ENCODE peak calls at places on chromosomes 11 and 22, in nine cellular contexts. One of them, this sample, is unnamed.

GRCh38 chr11:134404485-134405341 is 7.3 kb downstream of the B3GAT1 start:
- DNase-seq in NCI-H1930: no peak
- DNase-seq in left cardiac atrium: no peak
- DNase-seq in activated naive CD4-positive, alpha-beta T cell: no peak
- DNase-seq in activated T-helper 1 cell treated with anti-CD3 and anti-CD28 coated beads, Interleukin-12 subunit alpha, Interleukin-12 subunit beta, Interleukin-2, Interleukin-4 antibody, amounts not matched to agents 30 ng/mL and 10 ng/mL and 1 ng/mL, durations not matched to agents 14 hours and 24 hours and 36 hours: no peak
- DNase-seq in T-helper 1 cell: no peak
- DNase-seq in heart left ventricle: no peak
- DNase-seq in substantia nigra: no peak
- DNase-seq in MCF 10A: no peak
- DNase-seq in this sample: no peak

GRCh38 chr11:104968856-104969776 is 742 bp upstream of the CASP4 start:
- DNase-seq in heart left ventricle: peak; percentile 36
- DNase-seq in left cardiac atrium: peak; percentile 46
- DNase-seq in T-helper 1 cell: no peak
- DNase-seq in NCI-H1930: no peak
- DNase-seq in substantia nigra: no peak
- DNase-seq in activated T-helper 1 cell treated with anti-CD3 and anti-CD28 coated beads, Interleukin-12 subunit alpha, Interleukin-12 subunit beta, Interleukin-2, Interleukin-4 antibody, amounts not matched to agents 30 ng/mL and 10 ng/mL and 1 ng/mL, durations not matched to agents 14 hours and 24 hours and 36 hours: no peak
- DNase-seq in MCF 10A: no peak
- DNase-seq in activated naive CD4-positive, alpha-beta T cell: no peak
- DNase-seq in this sample: peak; percentile 44

GRCh38 chr22:43228863-43229262 is 41.9 kb upstream of the TTLL12 start:
- DNase-seq in NCI-H1930: no peak
- DNase-seq in MCF 10A: no peak
- DNase-seq in heart left ventricle: no peak
- DNase-seq in activated naive CD4-positive, alpha-beta T cell: no peak
- DNase-seq in left cardiac atrium: no peak
- DNase-seq in substantia nigra: no peak
- DNase-seq in activated T-helper 1 cell treated with anti-CD3 and anti-CD28 coated beads, Interleukin-12 subunit alpha, Interleukin-12 subunit beta, Interleukin-2, Interleukin-4 antibody, amounts not matched to agents 30 ng/mL and 10 ng/mL and 1 ng/mL, durations not matched to agents 14 hours and 24 hours and 36 hours: no peak
- DNase-seq in T-helper 1 cell: no peak
- DNase-seq in this sample: no peak

GRCh38 chr11:117924631-117925170 is 4.5 kb downstream of the TMPRSS13 start:
- DNase-seq in activated naive CD4-positive, alpha-beta T cell: no peak
- DNase-seq in MCF 10A: no peak
- DNase-seq in left cardiac atrium: peak; percentile 1
- DNase-seq in NCI-H1930: no peak
- DNase-seq in activated T-helper 1 cell treated with anti-CD3 and anti-CD28 coated beads, Interleukin-12 subunit alpha, Interleukin-12 subunit beta, Interleukin-2, Interleukin-4 antibody, amounts not matched to agents 30 ng/mL and 10 ng/mL and 1 ng/mL, durations not matched to agents 14 hours and 24 hours and 36 hours: no peak
- DNase-seq in substantia nigra: no peak
- DNase-seq in T-helper 1 cell: no peak
- DNase-seq in heart left ventricle: no peak
- DNase-seq in this sample: no peak

GRCh38 chr11:76568144-76568543 is 102.4 kb downstream of the LRRC32 start:
- DNase-seq in heart left ventricle: no peak
- DNase-seq in MCF 10A: no peak
- DNase-seq in substantia nigra: no peak
- DNase-seq in activated naive CD4-positive, alpha-beta T cell: no peak
- DNase-seq in NCI-H1930: no peak
- DNase-seq in activated T-helper 1 cell treated with anti-CD3 and anti-CD28 coated beads, Interleukin-12 subunit alpha, Interleukin-12 subunit beta, Interleukin-2, Interleukin-4 antibody, amounts not matched to agents 30 ng/mL and 10 ng/mL and 1 ng/mL, durations not matched to agents 14 hours and 24 hours and 36 hours: no peak
- DNase-seq in left cardiac atrium: no peak
- DNase-seq in T-helper 1 cell: no peak
- DNase-seq in this sample: no peak

GRCh38 chr22:20549232-20549841 is 41.9 kb downstream of the MED15 start:
- DNase-seq in NCI-H1930: no peak
- DNase-seq in activated naive CD4-positive, alpha-beta T cell: no peak
- DNase-seq in T-helper 1 cell: peak; percentile 50
- DNase-seq in MCF 10A: no peak
- DNase-seq in substantia nigra: no peak
- DNase-seq in heart left ventricle: no peak
- DNase-seq in activated T-helper 1 cell treated with anti-CD3 and anti-CD28 coated beads, Interleukin-12 subunit alpha, Interleukin-12 subunit beta, Interleukin-2, Interleukin-4 antibody, amounts not matched to agents 30 ng/mL and 10 ng/mL and 1 ng/mL, durations not matched to agents 14 hours and 24 hours and 36 hours: peak; percentile 29
- DNase-seq in left cardiac atrium: peak; percentile 57
- DNase-seq in this sample: no peak

GRCh38 chr11:69249086-69249640 is 44.8 kb upstream of the MYEOV start:
- DNase-seq in activated naive CD4-positive, alpha-beta T cell: no peak
- DNase-seq in activated T-helper 1 cell treated with anti-CD3 and anti-CD28 coated beads, Interleukin-12 subunit alpha, Interleukin-12 subunit beta, Interleukin-2, Interleukin-4 antibody, amounts not matched to agents 30 ng/mL and 10 ng/mL and 1 ng/mL, durations not matched to agents 14 hours and 24 hours and 36 hours: no peak
- DNase-seq in heart left ventricle: no peak
- DNase-seq in T-helper 1 cell: no peak
- DNase-seq in NCI-H1930: no peak
- DNase-seq in substantia nigra: no peak
- DNase-seq in left cardiac atrium: no peak
- DNase-seq in MCF 10A: no peak
- DNase-seq in this sample: no peak

GRCh38 chr22:36770116-36770945 is 5.6 kb downstream of the IFT27 start:
- DNase-seq in left cardiac atrium: no peak
- DNase-seq in T-helper 1 cell: no peak
- DNase-seq in heart left ventricle: no peak
- DNase-seq in substantia nigra: no peak
- DNase-seq in NCI-H1930: no peak
- DNase-seq in activated T-helper 1 cell treated with anti-CD3 and anti-CD28 coated beads, Interleukin-12 subunit alpha, Interleukin-12 subunit beta, Interleukin-2, Interleukin-4 antibody, amounts not matched to agents 30 ng/mL and 10 ng/mL and 1 ng/mL, durations not matched to agents 14 hours and 24 hours and 36 hours: no peak
- DNase-seq in MCF 10A: no peak
- DNase-seq in activated naive CD4-positive, alpha-beta T cell: no peak
- DNase-seq in this sample: no peak

GRCh38 chr11:103433380-103433779 is 324.2 kb downstream of the DYNC2H1 start:
- DNase-seq in substantia nigra: no peak
- DNase-seq in activated T-helper 1 cell treated with anti-CD3 and anti-CD28 coated beads, Interleukin-12 subunit alpha, Interleukin-12 subunit beta, Interleukin-2, Interleukin-4 antibody, amounts not matched to agents 30 ng/mL and 10 ng/mL and 1 ng/mL, durations not matched to agents 14 hours and 24 hours and 36 hours: no peak
- DNase-seq in activated naive CD4-positive, alpha-beta T cell: no peak
- DNase-seq in NCI-H1930: no peak
- DNase-seq in MCF 10A: peak; percentile 80
- DNase-seq in left cardiac atrium: no peak
- DNase-seq in T-helper 1 cell: no peak
- DNase-seq in heart left ventricle: no peak
- DNase-seq in this sample: no peak

GRCh38 chr11:102630598-102631448 is 5.7 kb upstream of the MMP20 start:
- DNase-seq in substantia nigra: no peak
- DNase-seq in left cardiac atrium: no peak
- DNase-seq in NCI-H1930: no peak
- DNase-seq in heart left ventricle: no peak
- DNase-seq in activated naive CD4-positive, alpha-beta T cell: no peak
- DNase-seq in activated T-helper 1 cell treated with anti-CD3 and anti-CD28 coated beads, Interleukin-12 subunit alpha, Interleukin-12 subunit beta, Interleukin-2, Interleukin-4 antibody, amounts not matched to agents 30 ng/mL and 10 ng/mL and 1 ng/mL, durations not matched to agents 14 hours and 24 hours and 36 hours: no peak
- DNase-seq in MCF 10A: no peak
- DNase-seq in T-helper 1 cell: no peak
- DNase-seq in this sample: no peak

GRCh38 chr11:85114786-85115185 is 512.4 kb downstream of the DLG2 start:
- DNase-seq in left cardiac atrium: no peak
- DNase-seq in NCI-H1930: no peak
- DNase-seq in activated naive CD4-positive, alpha-beta T cell: no peak
- DNase-seq in MCF 10A: no peak
- DNase-seq in activated T-helper 1 cell treated with anti-CD3 and anti-CD28 coated beads, Interleukin-12 subunit alpha, Interleukin-12 subunit beta, Interleukin-2, Interleukin-4 antibody, amounts not matched to agents 30 ng/mL and 10 ng/mL and 1 ng/mL, durations not matched to agents 14 hours and 24 hours and 36 hours: no peak
- DNase-seq in T-helper 1 cell: no peak
- DNase-seq in heart left ventricle: no peak
- DNase-seq in substantia nigra: no peak
- DNase-seq in this sample: no peak

GRCh38 chr11:8080674-8081590 is at the start of gene TUB:
- DNase-seq in left cardiac atrium: peak; percentile 41
- DNase-seq in MCF 10A: no peak
- DNase-seq in substantia nigra: no peak
- DNase-seq in T-helper 1 cell: no peak
- DNase-seq in activated naive CD4-positive, alpha-beta T cell: no peak
- DNase-seq in NCI-H1930: peak; percentile 44
- DNase-seq in heart left ventricle: no peak
- DNase-seq in activated T-helper 1 cell treated with anti-CD3 and anti-CD28 coated beads, Interleukin-12 subunit alpha, Interleukin-12 subunit beta, Interleukin-2, Interleukin-4 antibody, amounts not matched to agents 30 ng/mL and 10 ng/mL and 1 ng/mL, durations not matched to agents 14 hours and 24 hours and 36 hours: no peak
- DNase-seq in this sample: peak; percentile 56

GRCh38 chr11:17411418-17411817 is 23.0 kb upstream of the KCNJ11 start:
- DNase-seq in activated T-helper 1 cell treated with anti-CD3 and anti-CD28 coated beads, Interleukin-12 subunit alpha, Interleukin-12 subunit beta, Interleukin-2, Interleukin-4 antibody, amounts not matched to agents 30 ng/mL and 10 ng/mL and 1 ng/mL, durations not matched to agents 14 hours and 24 hours and 36 hours: no peak
- DNase-seq in MCF 10A: no peak
- DNase-seq in heart left ventricle: no peak
- DNase-seq in NCI-H1930: no peak
- DNase-seq in T-helper 1 cell: no peak
- DNase-seq in substantia nigra: no peak
- DNase-seq in activated naive CD4-positive, alpha-beta T cell: no peak
- DNase-seq in left cardiac atrium: no peak
- DNase-seq in this sample: no peak

GRCh38 chr11:111565111-111565720 is 24.7 kb downstream of the LAYN start:
- DNase-seq in substantia nigra: no peak
- DNase-seq in T-helper 1 cell: peak; percentile 29
- DNase-seq in left cardiac atrium: peak; percentile 48
- DNase-seq in NCI-H1930: peak; percentile 45
- DNase-seq in activated T-helper 1 cell treated with anti-CD3 and anti-CD28 coated beads, Interleukin-12 subunit alpha, Interleukin-12 subunit beta, Interleukin-2, Interleukin-4 antibody, amounts not matched to agents 30 ng/mL and 10 ng/mL and 1 ng/mL, durations not matched to agents 14 hours and 24 hours and 36 hours: peak; percentile 28
- DNase-seq in heart left ventricle: peak; percentile 48
- DNase-seq in MCF 10A: peak; percentile 75
- DNase-seq in activated naive CD4-positive, alpha-beta T cell: no peak
- DNase-seq in this sample: peak; percentile 42

GRCh38 chr22:31248965-31249940 is 37.2 kb downstream of the LIMK2 start:
- DNase-seq in activated T-helper 1 cell treated with anti-CD3 and anti-CD28 coated beads, Interleukin-12 subunit alpha, Interleukin-12 subunit beta, Interleukin-2, Interleukin-4 antibody, amounts not matched to agents 30 ng/mL and 10 ng/mL and 1 ng/mL, durations not matched to agents 14 hours and 24 hours and 36 hours: no peak
- DNase-seq in NCI-H1930: no peak
- DNase-seq in left cardiac atrium: no peak
- DNase-seq in activated naive CD4-positive, alpha-beta T cell: no peak
- DNase-seq in substantia nigra: no peak
- DNase-seq in MCF 10A: peak; percentile 48
- DNase-seq in T-helper 1 cell: no peak
- DNase-seq in heart left ventricle: no peak
- DNase-seq in this sample: no peak

GRCh38 chr11:88475991-88476418 is 138.5 kb upstream of the CTSC start:
- DNase-seq in activated T-helper 1 cell treated with anti-CD3 and anti-CD28 coated beads, Interleukin-12 subunit alpha, Interleukin-12 subunit beta, Interleukin-2, Interleukin-4 antibody, amounts not matched to agents 30 ng/mL and 10 ng/mL and 1 ng/mL, durations not matched to agents 14 hours and 24 hours and 36 hours: no peak
- DNase-seq in substantia nigra: no peak
- DNase-seq in T-helper 1 cell: no peak
- DNase-seq in left cardiac atrium: no peak
- DNase-seq in MCF 10A: no peak
- DNase-seq in heart left ventricle: no peak
- DNase-seq in activated naive CD4-positive, alpha-beta T cell: no peak
- DNase-seq in NCI-H1930: no peak
- DNase-seq in this sample: no peak

GRCh38 chr11:8838248-8838647 is 72.7 kb upstream of the AKIP1 start:
- DNase-seq in NCI-H1930: no peak
- DNase-seq in heart left ventricle: no peak
- DNase-seq in T-helper 1 cell: no peak
- DNase-seq in MCF 10A: peak; percentile 58
- DNase-seq in substantia nigra: no peak
- DNase-seq in activated T-helper 1 cell treated with anti-CD3 and anti-CD28 coated beads, Interleukin-12 subunit alpha, Interleukin-12 subunit beta, Interleukin-2, Interleukin-4 antibody, amounts not matched to agents 30 ng/mL and 10 ng/mL and 1 ng/mL, durations not matched to agents 14 hours and 24 hours and 36 hours: no peak
- DNase-seq in left cardiac atrium: no peak
- DNase-seq in activated naive CD4-positive, alpha-beta T cell: no peak
- DNase-seq in this sample: no peak

GRCh38 chr11:80698646-80699045 is 1257.8 kb upstream of the TENM4 start:
- DNase-seq in substantia nigra: no peak
- DNase-seq in activated naive CD4-positive, alpha-beta T cell: no peak
- DNase-seq in heart left ventricle: no peak
- DNase-seq in left cardiac atrium: no peak
- DNase-seq in MCF 10A: peak; percentile 67
- DNase-seq in T-helper 1 cell: no peak
- DNase-seq in activated T-helper 1 cell treated with anti-CD3 and anti-CD28 coated beads, Interleukin-12 subunit alpha, Interleukin-12 subunit beta, Interleukin-2, Interleukin-4 antibody, amounts not matched to agents 30 ng/mL and 10 ng/mL and 1 ng/mL, durations not matched to agents 14 hours and 24 hours and 36 hours: no peak
- DNase-seq in NCI-H1930: no peak
- DNase-seq in this sample: no peak

GRCh38 chr11:62025429-62026105 is 58.1 kb upstream of the FTH1 start:
- DNase-seq in NCI-H1930: no peak
- DNase-seq in T-helper 1 cell: peak; percentile 75
- DNase-seq in left cardiac atrium: peak; percentile 81
- DNase-seq in MCF 10A: peak; percentile 98
- DNase-seq in activated naive CD4-positive, alpha-beta T cell: no peak
- DNase-seq in activated T-helper 1 cell treated with anti-CD3 and anti-CD28 coated beads, Interleukin-12 subunit alpha, Interleukin-12 subunit beta, Interleukin-2, Interleukin-4 antibody, amounts not matched to agents 30 ng/mL and 10 ng/mL and 1 ng/mL, durations not matched to agents 14 hours and 24 hours and 36 hours: peak; percentile 75
- DNase-seq in heart left ventricle: peak; percentile 77
- DNase-seq in substantia nigra: no peak
- DNase-seq in this sample: peak; percentile 55

GRCh38 chr11:119373059-119373875 is 8.2 kb downstream of the USP2 start:
- DNase-seq in activated naive CD4-positive, alpha-beta T cell: no peak
- DNase-seq in activated T-helper 1 cell treated with anti-CD3 and anti-CD28 coated beads, Interleukin-12 subunit alpha, Interleukin-12 subunit beta, Interleukin-2, Interleukin-4 antibody, amounts not matched to agents 30 ng/mL and 10 ng/mL and 1 ng/mL, durations not matched to agents 14 hours and 24 hours and 36 hours: no peak
- DNase-seq in NCI-H1930: no peak
- DNase-seq in left cardiac atrium: no peak
- DNase-seq in heart left ventricle: no peak
- DNase-seq in MCF 10A: no peak
- DNase-seq in substantia nigra: no peak
- DNase-seq in T-helper 1 cell: no peak
- DNase-seq in this sample: no peak

GRCh38 chr11:12800032-12800671 is 125.9 kb downstream of the TEAD1 start:
- DNase-seq in NCI-H1930: no peak
- DNase-seq in heart left ventricle: no peak
- DNase-seq in activated T-helper 1 cell treated with anti-CD3 and anti-CD28 coated beads, Interleukin-12 subunit alpha, Interleukin-12 subunit beta, Interleukin-2, Interleukin-4 antibody, amounts not matched to agents 30 ng/mL and 10 ng/mL and 1 ng/mL, durations not matched to agents 14 hours and 24 hours and 36 hours: no peak
- DNase-seq in substantia nigra: no peak
- DNase-seq in left cardiac atrium: no peak
- DNase-seq in MCF 10A: peak; percentile 80
- DNase-seq in T-helper 1 cell: no peak
- DNase-seq in activated naive CD4-positive, alpha-beta T cell: no peak
- DNase-seq in this sample: no peak

GRCh38 chr11:134037093-134037908 is 31.6 kb upstream of the JAM3 start:
- DNase-seq in NCI-H1930: peak; percentile 33
- DNase-seq in activated T-helper 1 cell treated with anti-CD3 and anti-CD28 coated beads, Interleukin-12 subunit alpha, Interleukin-12 subunit beta, Interleukin-2, Interleukin-4 antibody, amounts not matched to agents 30 ng/mL and 10 ng/mL and 1 ng/mL, durations not matched to agents 14 hours and 24 hours and 36 hours: peak; percentile 57
- DNase-seq in activated naive CD4-positive, alpha-beta T cell: no peak
- DNase-seq in heart left ventricle: peak; percentile 81
- DNase-seq in T-helper 1 cell: peak; percentile 57
- DNase-seq in MCF 10A: peak; percentile 51
- DNase-seq in substantia nigra: no peak
- DNase-seq in left cardiac atrium: peak; percentile 85
- DNase-seq in this sample: peak; percentile 85

GRCh38 chr22:17866127-17866526 is 91.9 kb upstream of the BID start:
- DNase-seq in NCI-H1930: no peak
- DNase-seq in activated naive CD4-positive, alpha-beta T cell: no peak
- DNase-seq in activated T-helper 1 cell treated with anti-CD3 and anti-CD28 coated beads, Interleukin-12 subunit alpha, Interleukin-12 subunit beta, Interleukin-2, Interleukin-4 antibody, amounts not matched to agents 30 ng/mL and 10 ng/mL and 1 ng/mL, durations not matched to agents 14 hours and 24 hours and 36 hours: no peak
- DNase-seq in T-helper 1 cell: no peak
- DNase-seq in substantia nigra: peak; percentile 64
- DNase-seq in heart left ventricle: no peak
- DNase-seq in left cardiac atrium: no peak
- DNase-seq in MCF 10A: no peak
- DNase-seq in this sample: peak; percentile 24

GRCh38 chr11:11916981-11917399 is 75.2 kb downstream of the USP47 start:
- DNase-seq in activated naive CD4-positive, alpha-beta T cell: no peak
- DNase-seq in activated T-helper 1 cell treated with anti-CD3 and anti-CD28 coated beads, Interleukin-12 subunit alpha, Interleukin-12 subunit beta, Interleukin-2, Interleukin-4 antibody, amounts not matched to agents 30 ng/mL and 10 ng/mL and 1 ng/mL, durations not matched to agents 14 hours and 24 hours and 36 hours: no peak
- DNase-seq in T-helper 1 cell: no peak
- DNase-seq in NCI-H1930: no peak
- DNase-seq in left cardiac atrium: no peak
- DNase-seq in substantia nigra: no peak
- DNase-seq in heart left ventricle: no peak
- DNase-seq in MCF 10A: peak; percentile 49
- DNase-seq in this sample: no peak

GRCh38 chr11:104033561-104033960 is 2.9 kb upstream of the DDI1 start:
- DNase-seq in left cardiac atrium: no peak
- DNase-seq in T-helper 1 cell: no peak
- DNase-seq in NCI-H1930: no peak
- DNase-seq in heart left ventricle: no peak
- DNase-seq in activated naive CD4-positive, alpha-beta T cell: no peak
- DNase-seq in activated T-helper 1 cell treated with anti-CD3 and anti-CD28 coated beads, Interleukin-12 subunit alpha, Interleukin-12 subunit beta, Interleukin-2, Interleukin-4 antibody, amounts not matched to agents 30 ng/mL and 10 ng/mL and 1 ng/mL, durations not matched to agents 14 hours and 24 hours and 36 hours: no peak
- DNase-seq in MCF 10A: no peak
- DNase-seq in substantia nigra: no peak
- DNase-seq in this sample: no peak

GRCh38 chr11:33045551-33046255 is 6.3 kb downstream of the TCP11L1 start:
- DNase-seq in activated T-helper 1 cell treated with anti-CD3 and anti-CD28 coated beads, Interleukin-12 subunit alpha, Interleukin-12 subunit beta, Interleukin-2, Interleukin-4 antibody, amounts not matched to agents 30 ng/mL and 10 ng/mL and 1 ng/mL, durations not matched to agents 14 hours and 24 hours and 36 hours: no peak
- DNase-seq in substantia nigra: no peak
- DNase-seq in left cardiac atrium: no peak
- DNase-seq in MCF 10A: peak; percentile 81
- DNase-seq in T-helper 1 cell: no peak
- DNase-seq in activated naive CD4-positive, alpha-beta T cell: no peak
- DNase-seq in heart left ventricle: no peak
- DNase-seq in NCI-H1930: no peak
- DNase-seq in this sample: no peak

GRCh38 chr22:37467556-37467955 is 18.6 kb downstream of the MFNG start:
- DNase-seq in heart left ventricle: no peak
- DNase-seq in MCF 10A: no peak
- DNase-seq in left cardiac atrium: no peak
- DNase-seq in NCI-H1930: no peak
- DNase-seq in substantia nigra: no peak
- DNase-seq in activated T-helper 1 cell treated with anti-CD3 and anti-CD28 coated beads, Interleukin-12 subunit alpha, Interleukin-12 subunit beta, Interleukin-2, Interleukin-4 antibody, amounts not matched to agents 30 ng/mL and 10 ng/mL and 1 ng/mL, durations not matched to agents 14 hours and 24 hours and 36 hours: no peak
- DNase-seq in activated naive CD4-positive, alpha-beta T cell: no peak
- DNase-seq in T-helper 1 cell: no peak
- DNase-seq in this sample: no peak

GRCh38 chr11:28696591-28696990 is 588.4 kb downstream of the METTL15 start:
- DNase-seq in activated T-helper 1 cell treated with anti-CD3 and anti-CD28 coated beads, Interleukin-12 subunit alpha, Interleukin-12 subunit beta, Interleukin-2, Interleukin-4 antibody, amounts not matched to agents 30 ng/mL and 10 ng/mL and 1 ng/mL, durations not matched to agents 14 hours and 24 hours and 36 hours: no peak
- DNase-seq in heart left ventricle: no peak
- DNase-seq in substantia nigra: no peak
- DNase-seq in NCI-H1930: no peak
- DNase-seq in MCF 10A: no peak
- DNase-seq in left cardiac atrium: no peak
- DNase-seq in activated naive CD4-positive, alpha-beta T cell: no peak
- DNase-seq in T-helper 1 cell: no peak
- DNase-seq in this sample: no peak

GRCh38 chr22:21876486-21877176 is 9.2 kb upstream of the MAPK1 start:
- DNase-seq in NCI-H1930: no peak
- DNase-seq in heart left ventricle: no peak
- DNase-seq in left cardiac atrium: no peak
- DNase-seq in substantia nigra: no peak
- DNase-seq in activated naive CD4-positive, alpha-beta T cell: no peak
- DNase-seq in MCF 10A: peak; percentile 28
- DNase-seq in T-helper 1 cell: no peak
- DNase-seq in activated T-helper 1 cell treated with anti-CD3 and anti-CD28 coated beads, Interleukin-12 subunit alpha, Interleukin-12 subunit beta, Interleukin-2, Interleukin-4 antibody, amounts not matched to agents 30 ng/mL and 10 ng/mL and 1 ng/mL, durations not matched to agents 14 hours and 24 hours and 36 hours: no peak
- DNase-seq in this sample: no peak

GRCh38 chr11:27020736-27021135 is 19.9 kb upstream of the BBOX1 start:
- DNase-seq in T-helper 1 cell: no peak
- DNase-seq in activated T-helper 1 cell treated with anti-CD3 and anti-CD28 coated beads, Interleukin-12 subunit alpha, Interleukin-12 subunit beta, Interleukin-2, Interleukin-4 antibody, amounts not matched to agents 30 ng/mL and 10 ng/mL and 1 ng/mL, durations not matched to agents 14 hours and 24 hours and 36 hours: no peak
- DNase-seq in activated naive CD4-positive, alpha-beta T cell: no peak
- DNase-seq in left cardiac atrium: no peak
- DNase-seq in heart left ventricle: no peak
- DNase-seq in MCF 10A: no peak
- DNase-seq in substantia nigra: no peak
- DNase-seq in NCI-H1930: no peak
- DNase-seq in this sample: no peak

GRCh38 chr22:46070215-46070721 is 80.1 kb upstream of the PPARA start:
- DNase-seq in NCI-H1930: no peak
- DNase-seq in heart left ventricle: peak; percentile 82
- DNase-seq in MCF 10A: no peak
- DNase-seq in activated T-helper 1 cell treated with anti-CD3 and anti-CD28 coated beads, Interleukin-12 subunit alpha, Interleukin-12 subunit beta, Interleukin-2, Interleukin-4 antibody, amounts not matched to agents 30 ng/mL and 10 ng/mL and 1 ng/mL, durations not matched to agents 14 hours and 24 hours and 36 hours: peak; percentile 22
- DNase-seq in substantia nigra: no peak
- DNase-seq in T-helper 1 cell: no peak
- DNase-seq in left cardiac atrium: peak; percentile 88
- DNase-seq in activated naive CD4-positive, alpha-beta T cell: no peak
- DNase-seq in this sample: peak; percentile 90

This sample was measured in left ventricle myocardium superior.